ENCODE peak calls at places on chromosomes 3 and 15, in six cellular contexts. One of them, this sample, is unnamed.
A peak's percentile ranks its signal among the peaks of the same experiment; 100 is the strongest.

GRCh38 chr15:25846377-25846776 is 16.8 kb downstream of the ATP10A start:
- DNase-seq in cardiac muscle cell: no peak
- DNase-seq in esophagus muscularis mucosa: no peak
- DNase-seq in ovary: no peak
- DNase-seq in kidney: no peak
- DNase-seq in tibial nerve: no peak
- DNase-seq in this sample: no peak

GRCh38 chr15:74833376-74834107 is 7.1 kb downstream of the CPLX3 start:
- DNase-seq in ovary: no peak
- DNase-seq in esophagus muscularis mucosa: no peak
- DNase-seq in cardiac muscle cell: no peak
- DNase-seq in tibial nerve: no peak
- DNase-seq in kidney: no peak
- DNase-seq in this sample: peak; percentile 12

GRCh38 chr15:42107483-42107882 is 13.1 kb upstream of the PLA2G4D start:
- DNase-seq in kidney: no peak
- DNase-seq in esophagus muscularis mucosa: no peak
- DNase-seq in ovary: no peak
- DNase-seq in cardiac muscle cell: no peak
- DNase-seq in tibial nerve: no peak
- DNase-seq in this sample: no peak

GRCh38 chr3:52216585-52217408 is 8.6 kb downstream of the TLR9 start:
- DNase-seq in ovary: peak; percentile 81
- DNase-seq in cardiac muscle cell: no peak
- DNase-seq in kidney: peak; percentile 91
- DNase-seq in esophagus muscularis mucosa: no peak
- DNase-seq in tibial nerve: no peak
- DNase-seq in this sample: peak; percentile 44

GRCh38 chr3:190989213-190989612 is 126.7 kb upstream of the GMNC start:
- DNase-seq in tibial nerve: no peak
- DNase-seq in cardiac muscle cell: no peak
- DNase-seq in ovary: no peak
- DNase-seq in kidney: no peak
- DNase-seq in esophagus muscularis mucosa: no peak
- DNase-seq in this sample: no peak

GRCh38 chr3:53195602-53196574 is 34.9 kb downstream of the PRKCD start:
- DNase-seq in ovary: peak; percentile 76
- DNase-seq in cardiac muscle cell: peak; percentile 74
- DNase-seq in esophagus muscularis mucosa: no peak
- DNase-seq in kidney: peak; percentile 76
- DNase-seq in tibial nerve: no peak
- DNase-seq in this sample: peak; percentile 59

GRCh38 chr3:30289324-30289723 is 317.1 kb upstream of the TGFBR2 start:
- DNase-seq in cardiac muscle cell: no peak
- DNase-seq in kidney: no peak
- DNase-seq in ovary: no peak
- DNase-seq in tibial nerve: no peak
- DNase-seq in esophagus muscularis mucosa: no peak
- DNase-seq in this sample: no peak

GRCh38 chr3:126916546-126916945 is 66.4 kb upstream of the PLXNA1 start:
- DNase-seq in kidney: no peak
- DNase-seq in tibial nerve: no peak
- DNase-seq in cardiac muscle cell: no peak
- DNase-seq in ovary: no peak
- DNase-seq in esophagus muscularis mucosa: no peak
- DNase-seq in this sample: no peak

GRCh38 chr3:196216681-196217211 is 412 bp downstream of the SLC51A start:
- DNase-seq in cardiac muscle cell: no peak
- DNase-seq in ovary: no peak
- DNase-seq in kidney: no peak
- DNase-seq in esophagus muscularis mucosa: no peak
- DNase-seq in tibial nerve: no peak
- DNase-seq in this sample: no peak

GRCh38 chr3:196214783-196215441 is 1.4 kb upstream of the SLC51A start:
- DNase-seq in kidney: no peak
- DNase-seq in cardiac muscle cell: no peak
- DNase-seq in esophagus muscularis mucosa: no peak
- DNase-seq in tibial nerve: no peak
- DNase-seq in ovary: peak; percentile 65
- DNase-seq in this sample: no peak

GRCh38 chr3:196217307-196218154 is 1.2 kb downstream of the SLC51A start:
- DNase-seq in kidney: no peak
- DNase-seq in tibial nerve: no peak
- DNase-seq in esophagus muscularis mucosa: no peak
- DNase-seq in cardiac muscle cell: no peak
- DNase-seq in ovary: no peak
- DNase-seq in this sample: no peak

GRCh38 chr3:196215493-196215892 is 841 bp upstream of the SLC51A start:
- DNase-seq in esophagus muscularis mucosa: no peak
- DNase-seq in tibial nerve: no peak
- DNase-seq in cardiac muscle cell: no peak
- DNase-seq in kidney: no peak
- DNase-seq in ovary: no peak
- DNase-seq in this sample: no peak

DNA sequence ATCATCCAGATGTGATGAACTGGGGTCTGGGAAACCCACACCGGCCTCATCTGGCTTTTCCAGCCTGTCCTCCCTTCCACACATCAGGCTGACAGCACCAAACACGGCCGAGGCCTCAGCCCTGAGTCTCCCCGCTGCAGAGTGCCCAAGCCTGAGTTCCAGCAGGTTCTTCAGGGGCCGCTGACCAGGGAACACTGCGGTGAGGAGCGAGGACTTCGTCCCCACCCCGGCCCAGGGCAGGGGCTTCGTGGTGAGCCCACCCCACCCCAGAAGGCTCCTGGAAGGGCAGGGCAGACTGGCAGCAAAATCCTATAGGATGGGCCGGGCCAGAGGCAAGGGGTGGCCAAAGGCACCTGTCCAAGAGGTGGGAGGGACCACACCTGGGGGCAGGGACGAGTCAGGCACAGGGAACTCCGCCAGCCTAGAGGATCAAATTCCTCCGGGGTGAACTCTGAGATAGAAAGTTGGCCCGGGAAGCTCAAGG is at the start of gene SLC51A:
- DNase-seq in cardiac muscle cell: no peak
- DNase-seq in esophagus muscularis mucosa: no peak
- DNase-seq in kidney: no peak
- DNase-seq in tibial nerve: no peak
- DNase-seq in ovary: no peak
- DNase-seq in this sample: no peak
- H3K4me3 ChIP-seq in cardiac muscle cell: no peak within 1 kb of the TSS
- H3K4me3 ChIP-seq in esophagus muscularis mucosa: no peak within 1 kb of the TSS
- H3K4me3 ChIP-seq in kidney: no peak within 1 kb of the TSS
- H3K4me3 ChIP-seq in tibial nerve: no peak within 1 kb of the TSS
- H3K4me3 ChIP-seq in ovary: no peak within 1 kb of the TSS
- H3K4me3 ChIP-seq in this sample: no peak within 1 kb of the TSS

GRCh38 chr3:12661926-12662592 is 1.9 kb downstream of the RAF1 start:
- DNase-seq in kidney: no peak
- DNase-seq in tibial nerve: no peak
- DNase-seq in esophagus muscularis mucosa: no peak
- DNase-seq in ovary: no peak
- DNase-seq in cardiac muscle cell: no peak
- DNase-seq in this sample: no peak
- H3K4me1 ChIP-seq in kidney: peaks cover 5% of the 10 kb centered on the region
- H3K4me1 ChIP-seq in tibial nerve: peaks cover 33% of the 10 kb centered on the region
- H3K4me1 ChIP-seq in esophagus muscularis mucosa: peaks cover 46% of the 10 kb centered on the region
- H3K4me1 ChIP-seq in ovary: peaks cover 13% of the 10 kb centered on the region
- H3K4me1 ChIP-seq in cardiac muscle cell: peaks cover 25% of the 10 kb centered on the region
- H3K4me1 ChIP-seq in this sample: no peaks in the 10 kb centered on the region

DNA sequence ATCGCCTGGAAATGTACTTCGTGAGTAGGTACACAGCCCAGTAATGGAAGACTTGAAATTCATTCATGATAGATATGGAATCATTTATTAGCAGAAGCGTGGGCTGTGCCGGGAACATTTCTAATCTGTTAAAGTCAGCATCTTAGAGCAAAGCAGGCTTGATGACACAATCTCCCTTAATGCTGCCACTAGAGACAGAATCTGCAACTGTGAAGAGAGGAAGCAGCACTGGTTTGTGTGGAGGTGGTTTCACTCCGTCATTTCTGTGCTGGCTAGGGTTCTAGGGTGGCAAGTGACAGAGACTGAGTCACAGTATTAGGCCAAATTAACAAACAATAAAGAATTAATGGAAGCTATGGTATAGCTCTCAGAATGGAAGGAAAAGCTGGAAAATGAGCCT is 225.1 kb upstream of the PROK2 start:
- DNase-seq in ovary: no peak
- DNase-seq in tibial nerve: no peak
- DNase-seq in esophagus muscularis mucosa: no peak
- DNase-seq in cardiac muscle cell: no peak
- DNase-seq in kidney: no peak
- DNase-seq in this sample: no peak
- TF ChIP-seq CTCF in ovary: no peak
- TF ChIP-seq CTCF in tibial nerve: no peak
- TF ChIP-seq CTCF in esophagus muscularis mucosa: no peak
- TF ChIP-seq CTCF in cardiac muscle cell: no peak
- TF ChIP-seq CTCF in kidney: no peak
- TF ChIP-seq CTCF in this sample: no peak

DNA sequence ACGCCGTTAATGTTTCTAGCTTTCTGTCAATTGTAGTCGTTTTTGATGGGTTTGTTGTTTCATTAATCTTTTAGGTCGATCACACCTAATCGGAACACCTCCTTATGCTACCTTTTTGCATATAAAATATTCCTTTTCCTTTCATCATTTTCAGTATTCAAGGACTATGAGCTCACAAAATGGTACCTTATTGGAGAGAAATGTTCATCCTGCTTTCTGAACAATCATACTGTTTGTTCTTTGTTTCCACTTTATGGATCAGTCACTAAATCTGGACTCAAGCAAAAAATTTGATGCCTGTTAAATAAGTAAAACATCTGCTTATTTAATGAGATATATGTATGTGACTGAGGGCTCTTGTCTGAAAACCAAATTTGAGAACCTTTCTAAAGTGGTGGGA is 1.1 kb downstream of the KIF15 start:
- DNase-seq in esophagus muscularis mucosa: no peak
- DNase-seq in kidney: no peak
- DNase-seq in cardiac muscle cell: no peak
- DNase-seq in ovary: no peak
- DNase-seq in tibial nerve: no peak
- DNase-seq in this sample: no peak
- H3K4me3 ChIP-seq in esophagus muscularis mucosa: no peak overlapping the region
- H3K4me3 ChIP-seq in kidney: no peak overlapping the region
- H3K4me3 ChIP-seq in cardiac muscle cell: peak overlapping the region; percentile 92
- H3K4me3 ChIP-seq in ovary: no peak overlapping the region
- H3K4me3 ChIP-seq in tibial nerve: no peak overlapping the region
- H3K4me3 ChIP-seq in this sample: peak overlapping the region; percentile 72

This sample was measured in BE2C.